ENCODE peak calls at places on chromosome 14, in nine cellular contexts. A is nucleus accumbens; O is AML-193; Z is GM12878; R is HS-27A; K is Calu3; P is activated T-cell treated with anti-CD3 and anti-CD28 coated beads, Interleukin-2, amount 50 U/mL, for 4 hours; V is small intestine; T is GM03348. G is an unnamed sample.

GRCh38 chr14:50780393-50780792 is 50.6 kb downstream of the NIN start:
- DNase-seq in A (no peak), O (no peak), Z (no peak), R (no peak), K (no peak), P (no peak), V (no peak), T (no peak), G (no peak)

GRCh38 chr14:35553808-35554207 is 19.8 kb downstream of the INSM2 start:
- DNase-seq in A (no peak), O (no peak), Z (no peak), R (peak), K (no peak), P (no peak), V (no peak), T (peak), G (no peak)

GRCh38 chr14:23041729-23042128 is 283 bp upstream of the PSMB11 start:
- DNase-seq in A (no peak), O (no peak), Z (no peak), R (no peak), K (no peak), P (no peak), V (no peak), T (no peak), G (no peak)

GRCh38 chr14:36070056-36071043 is 106.2 kb downstream of the PTCSC3 start:
- DNase-seq in A (peak), O (peak), Z (no peak), R (peak), K (peak), P (no peak), V (peak), T (peak), G (peak)

GRCh38 chr14:95535226-95536021 is 574 bp downstream of the GLRX5 start:
- DNase-seq in A (no peak), O (no peak), Z (no peak), R (no peak), K (no peak), P (no peak), V (peak), T (peak), G (no peak)

GRCh38 chr14:68182492-68182891 is 362.9 kb downstream of the RAD51B start:
- DNase-seq in A (no peak), O (no peak), Z (peak), R (no peak), K (no peak), P (no peak), V (no peak), T (no peak), G (no peak)

GRCh38 chr14:92846162-92846897 is 52.2 kb downstream of the GOLGA5 start:
- DNase-seq in A (no peak), O (peak), Z (peak), R (no peak), K (no peak), P (no peak), V (peak), T (peak), G (no peak)

GRCh38 chr14:68639518-68640292 is 153.2 kb downstream of the ZFP36L1 start:
- DNase-seq in A (no peak), O (no peak), Z (no peak), R (no peak), K (no peak), P (no peak), V (no peak), T (no peak), G (no peak)

GRCh38 chr14:92496458-92496857 is 17.1 kb upstream of the RIN3 start:
- DNase-seq in A (no peak), O (no peak), Z (no peak), R (no peak), K (no peak), P (no peak), V (no peak), T (no peak), G (peak)

GRCh38 chr14:76918176-76918750 is 92.1 kb downstream of the LRRC74A start:
- DNase-seq in A (peak), O (peak), Z (no peak), R (peak), K (no peak), P (no peak), V (no peak), T (peak), G (peak)

GRCh38 chr14:69152181-69152943 is 557 bp downstream of the DCAF5 start:
- DNase-seq in A (no peak), O (no peak), Z (no peak), R (no peak), K (no peak), P (peak), V (peak), T (peak), G (peak)

GRCh38 chr14:102096569-102097188 is 9.8 kb upstream of the HSP90AA1 start:
- DNase-seq in A (peak), O (peak), Z (no peak), R (peak), K (peak), P (peak), V (peak), T (peak), G (peak)

GRCh38 chr14:59344711-59345455 is 120.3 kb downstream of the GPR135 start:
- DNase-seq in A (no peak), O (no peak), Z (no peak), R (no peak), K (no peak), P (no peak), V (no peak), T (no peak), G (no peak)

GRCh38 chr14:77615231-77616132 is 955 bp downstream of the SPTLC2 start:
- DNase-seq in A (peak), O (peak), Z (no peak), R (no peak), K (no peak), P (no peak), V (peak), T (no peak), G (no peak)

G was measured in ureter.